ENCODE peak calls at places on chromosomes 2 and 18, in six cellular contexts. X is heart left ventricle, C is DND-41, F is Peyer's patch, M is heart right ventricle, B is lung. K is an unnamed sample.

GRCh38 chr2:43417296-43417695 is 178.5 kb downstream of the THADA start:
- DNase-seq in X (no peak), C (no peak), F (no peak), M (no peak), B (no peak), K (no peak)

GRCh38 chr2:209556354-209556961 is 132.6 kb downstream of the MAP2 start:
- DNase-seq in X (no peak), C (no peak), F (no peak), M (no peak), B (no peak), K (no peak)

GRCh38 chr2:236551843-236552542 is 17.6 kb upstream of the ACKR3 start:
- DNase-seq in X (no peak), C (no peak), F (no peak), M (no peak), B (no peak), K (no peak)

GRCh38 chr2:46989491-46990230 is 74.1 kb upstream of the MCFD2 start:
- DNase-seq in X (no peak), C (no peak), F (no peak), M (no peak), B (no peak), K (peak)

GRCh38 chr2:42934568-42935258 is 142.3 kb upstream of the HAAO start:
- DNase-seq in X (no peak), C (no peak), F (no peak), M (no peak), B (no peak), K (peak)

GRCh38 chr2:26503238-26503880 is 25.4 kb upstream of the OTOF start:
- DNase-seq in X (peak), C (no peak), F (peak), M (peak), B (peak), K (peak)

GRCh38 chr2:69366-70344 is 23.4 kb upstream of the FAM110C start:
- DNase-seq in X (no peak), C (no peak), F (no peak), M (no peak), B (no peak), K (peak)

GRCh38 chr2:99485824-99486223 is 4.0 kb downstream of the REV1 start:
- DNase-seq in X (no peak), C (no peak), F (no peak), M (no peak), B (no peak), K (no peak)

GRCh38 chr2:113175101-113175628 is 1.4 kb downstream of the PSD4 start:
- DNase-seq in X (no peak), C (peak), F (peak), M (no peak), B (no peak), K (no peak)

GRCh38 chr2:33442528-33443069 is 33.9 kb upstream of the RASGRP3 start:
- DNase-seq in X (no peak), C (no peak), F (no peak), M (no peak), B (no peak), K (no peak)

GRCh38 chr2:182866461-182867369 is at the start of gene FRZB:
- DNase-seq in X (peak), C (no peak), F (peak), M (peak), B (peak), K (peak)

GRCh38 chr2:180015951-180016709 is 9.0 kb upstream of the CWC22 start:
- DNase-seq in X (no peak), C (no peak), F (no peak), M (no peak), B (no peak), K (no peak)

GRCh38 chr2:117942958-117943672 is 70.8 kb downstream of the CCDC93 start:
- DNase-seq in X (no peak), C (no peak), F (no peak), M (no peak), B (no peak), K (no peak)

GRCh38 chr18:65608471-65608870 is 142.3 kb upstream of the CDH7 start:
- DNase-seq in X (no peak), C (no peak), F (no peak), M (no peak), B (no peak), K (no peak)

GRCh38 chr2:241640165-241640795 is 2.8 kb downstream of the ATG4B start:
- DNase-seq in X (no peak), C (no peak), F (no peak), M (no peak), B (no peak), K (no peak)

GRCh38 chr2:138090330-138090729 is 126.1 kb downstream of the HNMT start:
- DNase-seq in X (no peak), C (no peak), F (no peak), M (no peak), B (no peak), K (no peak)

GRCh38 chr2:64344999-64345576 is 108.9 kb upstream of the LGALSL start:
- DNase-seq in X (no peak), C (no peak), F (no peak), M (no peak), B (no peak), K (no peak)

GRCh38 chr2:129468879-129469278 is 510.6 kb upstream of the RAB6C start:
- DNase-seq in X (no peak), C (no peak), F (no peak), M (no peak), B (no peak), K (no peak)

GRCh38 chr18:59983506-59983905 is 83.7 kb downstream of the PMAIP1 start:
- DNase-seq in X (no peak), C (no peak), F (no peak), M (no peak), B (no peak), K (no peak)
- H3K27ac ChIP-seq in X (no peak), C (no peak), F (no peak), M (no peak), B (no peak), K (no peak)

GRCh38 chr2:218325566-218326160 is 31.0 kb upstream of the CATIP start:
- DNase-seq in X (no peak), C (no peak), F (no peak), M (no peak), B (no peak), K (no peak)

GRCh38 chr2:218323526-218324472 is 31.5 kb upstream of the TMBIM1 start:
- DNase-seq in X (peak), C (no peak), F (no peak), M (no peak), B (peak), K (peak)

GRCh38 chr2:218320704-218321336 is 28.5 kb upstream of the TMBIM1 start:
- DNase-seq in X (no peak), C (no peak), F (no peak), M (no peak), B (no peak), K (no peak)

GRCh38 chr2:218319813-218320360 is 27.6 kb upstream of the TMBIM1 start:
- DNase-seq in X (no peak), C (no peak), F (no peak), M (no peak), B (no peak), K (no peak)

GRCh38 chr2:218322756-218323525 is 30.6 kb upstream of the TMBIM1 start:
- DNase-seq in X (peak), C (peak), F (peak), M (peak), B (peak), K (peak)
- H3K27ac ChIP-seq in X (peak), C (no peak), F (peak), M (peak), B (peak), K (peak)

GRCh38 chr18:8912348-8913057 is 190.0 kb upstream of the NDUFV2 start:
- DNase-seq in X (no peak), C (no peak), F (peak), M (no peak), B (peak), K (no peak)
- H3K27ac ChIP-seq in X (no peak), C (no peak), F (peak), M (no peak), B (no peak), K (no peak)

GRCh38 chr2:213231966-213232365 is 52.3 kb upstream of the SPAG16 start:
- DNase-seq in X (no peak), C (no peak), F (no peak), M (no peak), B (no peak), K (no peak)
- H3K27ac ChIP-seq in X (no peak), C (peak), F (no peak), M (no peak), B (no peak), K (no peak)

DNA sequence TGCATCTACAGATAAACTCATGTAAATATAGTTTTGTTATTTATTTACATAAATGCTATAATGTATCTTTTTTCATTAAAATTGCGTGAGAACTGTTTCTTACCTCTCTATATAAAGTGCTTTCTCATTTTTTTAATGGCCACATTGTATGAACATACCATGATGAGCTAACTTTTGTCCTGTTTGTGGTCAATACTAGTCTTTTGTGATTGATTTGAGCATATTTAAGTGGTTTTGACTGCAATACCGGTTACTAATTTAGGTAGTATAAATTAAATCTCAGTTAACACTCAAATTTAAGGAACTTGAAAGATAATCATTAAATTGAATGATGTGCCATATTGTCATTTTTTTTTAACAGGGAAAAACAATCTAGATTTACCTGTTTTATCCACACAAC is 108.2 kb downstream of the HAUS1 start:
- DNase-seq in X (no peak), C (no peak), F (no peak), M (no peak), B (no peak), K (no peak)
- H3K27ac ChIP-seq in X (no peak), C (peak), F (no peak), M (no peak), B (no peak), K (no peak)

DNA sequence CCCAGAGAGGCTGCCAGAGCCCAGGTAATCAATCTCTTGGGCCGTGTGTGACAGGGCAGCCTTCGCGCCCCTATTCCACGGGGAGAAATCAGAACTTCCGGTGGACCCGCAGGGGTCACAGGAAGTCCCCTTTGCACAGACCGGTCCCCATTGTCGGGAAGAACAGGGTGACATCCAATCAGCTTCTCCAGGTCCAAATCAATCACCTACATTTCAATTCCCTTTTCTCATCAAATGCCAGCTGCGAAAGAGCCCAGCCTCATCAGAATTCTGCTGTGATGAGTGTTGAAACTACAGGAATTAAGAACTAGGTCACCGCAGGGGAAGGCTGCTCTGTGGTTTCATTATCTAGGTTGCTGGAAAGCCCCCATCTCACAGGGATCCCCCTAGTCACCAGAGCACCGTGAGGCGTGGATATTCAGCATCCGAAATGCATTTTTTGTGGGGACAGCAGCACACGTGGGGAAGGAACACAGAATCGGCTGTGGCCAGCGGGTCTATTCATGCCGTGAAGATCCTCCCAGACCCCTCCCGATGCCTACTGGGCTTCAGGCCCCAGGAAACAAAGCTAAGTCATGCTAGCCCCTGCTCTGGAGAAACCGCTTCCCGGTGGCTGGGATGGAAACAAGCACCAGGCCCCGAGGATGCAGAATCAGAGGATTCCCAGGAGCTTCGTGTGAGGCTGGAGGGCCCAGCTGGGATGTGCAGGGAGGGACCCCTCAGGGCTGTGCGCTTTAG is 193.7 kb upstream of the ID2 start:
- DNase-seq in X (no peak), C (peak), F (peak), M (no peak), B (no peak), K (no peak)
- H3K27ac ChIP-seq in X (no peak), C (no peak), F (peak), M (no peak), B (no peak), K (peak)

GRCh38 chr2:8643996-8644356 is 37.9 kb upstream of the ID2 start:
- DNase-seq in X (no peak), C (no peak), F (no peak), M (no peak), B (no peak), K (no peak)
- H3K27ac ChIP-seq in X (no peak), C (no peak), F (no peak), M (no peak), B (no peak), K (no peak)

K was measured in pancreas.